ENCODE peak calls at places on chromosomes 1 and 21, in nine cellular contexts. A, T, D, K, X, Z, L, B and J are unnamed samples.

GRCh38 chr1:193103759-193104495 is 1.3 kb downstream of the GLRX2 start:
- DNase-seq in A (no peak), T (no peak), D (no peak), K (peak; percentile 11), X (no peak), Z (no peak), L (no peak), B (no peak), J (no peak)

GRCh38 chr21:39137248-39138186 is 45.7 kb downstream of the PSMG1 start:
- DNase-seq in A (no peak), T (peak; percentile 26), D (no peak), K (peak; percentile 84), X (no peak), Z (peak; percentile 73), L (no peak), B (peak; percentile 71), J (no peak)

GRCh38 chr1:42324398-42325013 is 10.5 kb downstream of the FOXJ3 start:
- DNase-seq in A (no peak), T (no peak), D (no peak), K (no peak), X (no peak), Z (no peak), L (no peak), B (no peak), J (no peak)

GRCh38 chr1:222384536-222384935 is 163.4 kb downstream of the HHIPL2 start:
- DNase-seq in A (no peak), T (no peak), D (no peak), K (no peak), X (no peak), Z (no peak), L (no peak), B (no peak), J (no peak)

GRCh38 chr1:26177182-26177684 is at the start of gene CNKSR1:
- DNase-seq in A (no peak), T (no peak), D (no peak), K (peak; percentile 82), X (no peak), Z (no peak), L (no peak), B (peak; percentile 97), J (peak; percentile 78)

GRCh38 chr1:108533351-108534083 is 26.4 kb upstream of the EEIG2 start:
- DNase-seq in A (no peak), T (no peak), D (no peak), K (no peak), X (no peak), Z (no peak), L (no peak), B (no peak), J (no peak)

GRCh38 chr1:7752512-7753417 is 18.3 kb upstream of the VAMP3 start:
- DNase-seq in A (no peak), T (peak; percentile 41), D (peak; percentile 56), K (peak; percentile 68), X (no peak), Z (peak; percentile 59), L (peak; percentile 59), B (peak; percentile 48), J (peak; percentile 38)

GRCh38 chr1:59161136-59161535 is 135.8 kb upstream of the FGGY start:
- DNase-seq in A (no peak), T (no peak), D (no peak), K (no peak), X (no peak), Z (no peak), L (no peak), B (no peak), J (no peak)

GRCh38 chr1:160639652-160640051 is 7.2 kb downstream of the SLAMF1 start:
- DNase-seq in A (no peak), T (no peak), D (no peak), K (no peak), X (no peak), Z (peak; percentile 54), L (no peak), B (no peak), J (no peak)

GRCh38 chr1:235054466-235054865 is 74.2 kb downstream of the TOMM20 start:
- DNase-seq in A (no peak), T (no peak), D (no peak), K (no peak), X (no peak), Z (no peak), L (no peak), B (no peak), J (no peak)

GRCh38 chr1:15578921-15579682 is 5.7 kb downstream of the AGMAT start:
- DNase-seq in A (no peak), T (no peak), D (no peak), K (no peak), X (no peak), Z (no peak), L (no peak), B (no peak), J (no peak)

GRCh38 chr21:17688912-17689874 is 76.5 kb upstream of the BTG3 start:
- DNase-seq in A (no peak), T (peak; percentile 42), D (no peak), K (peak; percentile 95), X (peak; percentile 39), Z (peak; percentile 69), L (peak; percentile 2), B (peak; percentile 52), J (peak; percentile 35)

GRCh38 chr1:175969236-175969635 is 225.8 kb upstream of the TNR start:
- DNase-seq in A (no peak), T (no peak), D (no peak), K (no peak), X (no peak), Z (no peak), L (no peak), B (no peak), J (no peak)

GRCh38 chr1:100164226-100164625 is 13.8 kb downstream of the LRRC39 start:
- DNase-seq in A (no peak), T (no peak), D (no peak), K (no peak), X (no peak), Z (no peak), L (no peak), B (no peak), J (no peak)

GRCh38 chr21:16095005-16095404 is 365.2 kb downstream of the USP25 start:
- DNase-seq in A (no peak), T (no peak), D (no peak), K (no peak), X (no peak), Z (no peak), L (no peak), B (no peak), J (no peak)

GRCh38 chr1:95370671-95370992 is 136.6 kb downstream of the RWDD3 start:
- DNase-seq in A (no peak), T (no peak), D (no peak), K (no peak), X (no peak), Z (no peak), L (no peak), B (no peak), J (no peak)

GRCh38 chr21:33039542-33039941 is 13.8 kb downstream of the OLIG2 start:
- DNase-seq in A (no peak), T (no peak), D (no peak), K (no peak), X (no peak), Z (no peak), L (no peak), B (no peak), J (no peak)

GRCh38 chr1:100250264-100250663 is 630 bp upstream of the DBT start:
- DNase-seq in A (no peak), T (no peak), D (no peak), K (no peak), X (no peak), Z (no peak), L (no peak), B (no peak), J (no peak)

GRCh38 chr1:61692155-61692783 is 32.7 kb downstream of the TM2D1 start:
- DNase-seq in A (no peak), T (no peak), D (no peak), K (peak; percentile 65), X (no peak), Z (peak; percentile 64), L (peak; percentile 8), B (no peak), J (no peak)

GRCh38 chr1:1760345-1760650 is 18.0 kb downstream of the NADK start:
- DNase-seq in A (no peak), T (no peak), D (no peak), K (no peak), X (no peak), Z (no peak), L (no peak), B (no peak), J (no peak)

GRCh38 chr1:64135501-64136245 is 67.8 kb upstream of the UBE2U start:
- DNase-seq in A (no peak), T (no peak), D (no peak), K (peak; percentile 16), X (no peak), Z (no peak), L (no peak), B (no peak), J (no peak)

GRCh38 chr1:200364121-200364759 is 45.6 kb downstream of the ZNF281 start:
- DNase-seq in A (no peak), T (no peak), D (no peak), K (peak; percentile 50), X (no peak), Z (no peak), L (peak; percentile 43), B (peak; percentile 41), J (no peak)

GRCh38 chr1:210663730-210664573 is 335.2 kb downstream of the HHAT start:
- DNase-seq in A (no peak), T (no peak), D (no peak), K (no peak), X (no peak), Z (no peak), L (no peak), B (no peak), J (no peak)